ENCODE peak calls at places on chromosome 9, in seven cellular contexts. One of them, this sample, is unnamed.
A peak's percentile ranks its signal among the peaks of the same experiment; 100 is the strongest.

GRCh38 chr9:21837501-21837900 is 35.1 kb downstream of the MTAP start:
- DNase-seq in lung microvascular endothelial cell: no peak
- DNase-seq in Kasumi-1: no peak
- DNase-seq in GOT3: no peak
- DNase-seq in heart right ventricle: no peak
- DNase-seq in left lung: no peak
- DNase-seq in central memory CD4-positive, alpha-beta T cell: no peak
- DNase-seq in this sample: peak; percentile 36

GRCh38 chr9:26321935-26322334 is 570.7 kb downstream of the CAAP1 start:
- DNase-seq in lung microvascular endothelial cell: no peak
- DNase-seq in Kasumi-1: no peak
- DNase-seq in GOT3: no peak
- DNase-seq in heart right ventricle: no peak
- DNase-seq in left lung: no peak
- DNase-seq in central memory CD4-positive, alpha-beta T cell: no peak
- DNase-seq in this sample: no peak

GRCh38 chr9:19662213-19662612 is 126.6 kb downstream of the SLC24A2 start:
- DNase-seq in lung microvascular endothelial cell: no peak
- DNase-seq in Kasumi-1: no peak
- DNase-seq in GOT3: no peak
- DNase-seq in heart right ventricle: no peak
- DNase-seq in left lung: no peak
- DNase-seq in central memory CD4-positive, alpha-beta T cell: no peak
- DNase-seq in this sample: no peak

GRCh38 chr9:97557606-97558095 is 56.2 kb downstream of the TMOD1 start:
- DNase-seq in lung microvascular endothelial cell: no peak
- DNase-seq in Kasumi-1: no peak
- DNase-seq in GOT3: no peak
- DNase-seq in heart right ventricle: peak; percentile 72
- DNase-seq in left lung: no peak
- DNase-seq in central memory CD4-positive, alpha-beta T cell: no peak
- DNase-seq in this sample: no peak

GRCh38 chr9:73839471-73839870 is 657.7 kb upstream of the RORB start:
- DNase-seq in lung microvascular endothelial cell: no peak
- DNase-seq in Kasumi-1: no peak
- DNase-seq in GOT3: no peak
- DNase-seq in heart right ventricle: no peak
- DNase-seq in left lung: no peak
- DNase-seq in central memory CD4-positive, alpha-beta T cell: no peak
- DNase-seq in this sample: no peak

GRCh38 chr9:100160021-100160420 is 61.0 kb downstream of the INVS start:
- DNase-seq in lung microvascular endothelial cell: no peak
- DNase-seq in Kasumi-1: no peak
- DNase-seq in GOT3: no peak
- DNase-seq in heart right ventricle: no peak
- DNase-seq in left lung: no peak
- DNase-seq in central memory CD4-positive, alpha-beta T cell: no peak
- DNase-seq in this sample: peak; percentile 84

GRCh38 chr9:94931725-94932124 is 205.2 kb downstream of the AOPEP start:
- DNase-seq in lung microvascular endothelial cell: no peak
- DNase-seq in Kasumi-1: no peak
- DNase-seq in GOT3: no peak
- DNase-seq in heart right ventricle: no peak
- DNase-seq in left lung: no peak
- DNase-seq in central memory CD4-positive, alpha-beta T cell: no peak
- DNase-seq in this sample: no peak

GRCh38 chr9:72022846-72023245 is 37.6 kb downstream of the C9orf57 start:
- DNase-seq in lung microvascular endothelial cell: peak; percentile 16
- DNase-seq in Kasumi-1: peak; percentile 67
- DNase-seq in GOT3: no peak
- DNase-seq in heart right ventricle: no peak
- DNase-seq in left lung: no peak
- DNase-seq in central memory CD4-positive, alpha-beta T cell: no peak
- DNase-seq in this sample: peak; percentile 93

GRCh38 chr9:89598926-89599325 is 5.9 kb upstream of the GADD45G start:
- DNase-seq in lung microvascular endothelial cell: no peak
- DNase-seq in Kasumi-1: no peak
- DNase-seq in GOT3: no peak
- DNase-seq in heart right ventricle: no peak
- DNase-seq in left lung: no peak
- DNase-seq in central memory CD4-positive, alpha-beta T cell: no peak
- DNase-seq in this sample: no peak

GRCh38 chr9:76456202-76456926 is 2.6 kb upstream of the GCNT1 start:
- DNase-seq in lung microvascular endothelial cell: peak; percentile 86
- DNase-seq in Kasumi-1: peak; percentile 98
- DNase-seq in GOT3: no peak
- DNase-seq in heart right ventricle: no peak
- DNase-seq in left lung: no peak
- DNase-seq in central memory CD4-positive, alpha-beta T cell: peak; percentile 49
- DNase-seq in this sample: peak; percentile 67

GRCh38 chr9:131045300-131046092 is 36.5 kb downstream of the LAMC3 start:
- DNase-seq in lung microvascular endothelial cell: peak; percentile 40
- DNase-seq in Kasumi-1: no peak
- DNase-seq in GOT3: no peak
- DNase-seq in heart right ventricle: no peak
- DNase-seq in left lung: peak; percentile 62
- DNase-seq in central memory CD4-positive, alpha-beta T cell: no peak
- DNase-seq in this sample: peak; percentile 43

GRCh38 chr9:131728961-131729360 is 10.9 kb downstream of the RAPGEF1 start:
- DNase-seq in lung microvascular endothelial cell: no peak
- DNase-seq in Kasumi-1: no peak
- DNase-seq in GOT3: no peak
- DNase-seq in heart right ventricle: no peak
- DNase-seq in left lung: no peak
- DNase-seq in central memory CD4-positive, alpha-beta T cell: peak; percentile 78
- DNase-seq in this sample: no peak

GRCh38 chr9:87587356-87587745 is 89.7 kb downstream of the DAPK1 start:
- DNase-seq in lung microvascular endothelial cell: no peak
- DNase-seq in Kasumi-1: no peak
- DNase-seq in GOT3: no peak
- DNase-seq in heart right ventricle: no peak
- DNase-seq in left lung: no peak
- DNase-seq in central memory CD4-positive, alpha-beta T cell: no peak
- DNase-seq in this sample: no peak

GRCh38 chr9:69891696-69892095 is 71.1 kb downstream of the CFAP95 start:
- DNase-seq in lung microvascular endothelial cell: no peak
- DNase-seq in Kasumi-1: no peak
- DNase-seq in GOT3: no peak
- DNase-seq in heart right ventricle: no peak
- DNase-seq in left lung: no peak
- DNase-seq in central memory CD4-positive, alpha-beta T cell: no peak
- DNase-seq in this sample: no peak

GRCh38 chr9:101027733-101028345 is 688 bp upstream of the PLPPR1 start:
- DNase-seq in lung microvascular endothelial cell: no peak
- DNase-seq in Kasumi-1: no peak
- DNase-seq in GOT3: no peak
- DNase-seq in heart right ventricle: no peak
- DNase-seq in left lung: no peak
- DNase-seq in central memory CD4-positive, alpha-beta T cell: no peak
- DNase-seq in this sample: no peak

GRCh38 chr9:137434498-137435380 is 6.4 kb downstream of the ENTPD8 start:
- DNase-seq in lung microvascular endothelial cell: no peak
- DNase-seq in Kasumi-1: no peak
- DNase-seq in GOT3: no peak
- DNase-seq in heart right ventricle: no peak
- DNase-seq in left lung: peak; percentile 78
- DNase-seq in central memory CD4-positive, alpha-beta T cell: no peak
- DNase-seq in this sample: no peak

GRCh38 chr9:72888943-72889342 is 63.9 kb downstream of the ALDH1A1 start:
- DNase-seq in lung microvascular endothelial cell: no peak
- DNase-seq in Kasumi-1: no peak
- DNase-seq in GOT3: no peak
- DNase-seq in heart right ventricle: no peak
- DNase-seq in left lung: no peak
- DNase-seq in central memory CD4-positive, alpha-beta T cell: no peak
- DNase-seq in this sample: no peak

GRCh38 chr9:122190597-122191381 is 31.1 kb downstream of the MORN5 start:
- DNase-seq in lung microvascular endothelial cell: peak; percentile 33
- DNase-seq in Kasumi-1: no peak
- DNase-seq in GOT3: no peak
- DNase-seq in heart right ventricle: no peak
- DNase-seq in left lung: no peak
- DNase-seq in central memory CD4-positive, alpha-beta T cell: no peak
- DNase-seq in this sample: no peak

GRCh38 chr9:100011062-100011681 is 87.6 kb downstream of the ERP44 start:
- DNase-seq in lung microvascular endothelial cell: peak; percentile 70
- DNase-seq in Kasumi-1: peak; percentile 81
- DNase-seq in GOT3: no peak
- DNase-seq in heart right ventricle: no peak
- DNase-seq in left lung: no peak
- DNase-seq in central memory CD4-positive, alpha-beta T cell: peak; percentile 28
- DNase-seq in this sample: peak; percentile 66

GRCh38 chr9:77291714-77292113 is 114.4 kb downstream of the VPS13A start:
- DNase-seq in lung microvascular endothelial cell: peak; percentile 64
- DNase-seq in Kasumi-1: peak; percentile 57
- DNase-seq in GOT3: no peak
- DNase-seq in heart right ventricle: no peak
- DNase-seq in left lung: no peak
- DNase-seq in central memory CD4-positive, alpha-beta T cell: no peak
- DNase-seq in this sample: peak; percentile 59

GRCh38 chr9:4986291-4986690 is 1.2 kb downstream of the JAK2 start:
- DNase-seq in lung microvascular endothelial cell: peak; percentile 19
- DNase-seq in Kasumi-1: no peak
- DNase-seq in GOT3: no peak
- DNase-seq in heart right ventricle: no peak
- DNase-seq in left lung: no peak
- DNase-seq in central memory CD4-positive, alpha-beta T cell: no peak
- DNase-seq in this sample: no peak

GRCh38 chr9:86867658-86868313 is 79.5 kb downstream of the GAS1 start:
- DNase-seq in lung microvascular endothelial cell: no peak
- DNase-seq in Kasumi-1: no peak
- DNase-seq in GOT3: no peak
- DNase-seq in heart right ventricle: no peak
- DNase-seq in left lung: no peak
- DNase-seq in central memory CD4-positive, alpha-beta T cell: no peak
- DNase-seq in this sample: no peak

GRCh38 chr9:134967547-134967930 is 49.8 kb upstream of the FCN1 start:
- DNase-seq in lung microvascular endothelial cell: no peak
- DNase-seq in Kasumi-1: no peak
- DNase-seq in GOT3: no peak
- DNase-seq in heart right ventricle: no peak
- DNase-seq in left lung: peak; percentile 57
- DNase-seq in central memory CD4-positive, alpha-beta T cell: no peak
- DNase-seq in this sample: peak; percentile 29

GRCh38 chr9:128863647-128864046 is 18.1 kb downstream of the KYAT1 start:
- DNase-seq in lung microvascular endothelial cell: peak; percentile 64
- DNase-seq in Kasumi-1: peak; percentile 51
- DNase-seq in GOT3: no peak
- DNase-seq in heart right ventricle: peak; percentile 65
- DNase-seq in left lung: peak; percentile 95
- DNase-seq in central memory CD4-positive, alpha-beta T cell: peak; percentile 74
- DNase-seq in this sample: peak; percentile 44

GRCh38 chr9:16150501-16150900 is 597.7 kb downstream of the CCDC171 start:
- DNase-seq in lung microvascular endothelial cell: no peak
- DNase-seq in Kasumi-1: no peak
- DNase-seq in GOT3: no peak
- DNase-seq in heart right ventricle: peak; percentile 58
- DNase-seq in left lung: no peak
- DNase-seq in central memory CD4-positive, alpha-beta T cell: no peak
- DNase-seq in this sample: no peak

GRCh38 chr9:89466451-89467277 is 31.2 kb downstream of the SEMA4D start:
- DNase-seq in lung microvascular endothelial cell: no peak
- DNase-seq in Kasumi-1: no peak
- DNase-seq in GOT3: no peak
- DNase-seq in heart right ventricle: no peak
- DNase-seq in left lung: no peak
- DNase-seq in central memory CD4-positive, alpha-beta T cell: no peak
- DNase-seq in this sample: no peak

GRCh38 chr9:121700831-121701419 is 49.5 kb downstream of the DAB2IP start:
- DNase-seq in lung microvascular endothelial cell: peak; percentile 34
- DNase-seq in Kasumi-1: no peak
- DNase-seq in GOT3: no peak
- DNase-seq in heart right ventricle: peak; percentile 53
- DNase-seq in left lung: no peak
- DNase-seq in central memory CD4-positive, alpha-beta T cell: no peak
- DNase-seq in this sample: peak; percentile 15

GRCh38 chr9:74499770-74500583 is 2.8 kb downstream of the RORB start:
- DNase-seq in lung microvascular endothelial cell: peak; percentile 0
- DNase-seq in Kasumi-1: no peak
- DNase-seq in GOT3: no peak
- DNase-seq in heart right ventricle: no peak
- DNase-seq in left lung: peak; percentile 63
- DNase-seq in central memory CD4-positive, alpha-beta T cell: no peak
- DNase-seq in this sample: peak; percentile 7

GRCh38 chr9:76216161-76216649 is 178.0 kb downstream of the RFK start:
- DNase-seq in lung microvascular endothelial cell: peak; percentile 93
- DNase-seq in Kasumi-1: peak; percentile 28
- DNase-seq in GOT3: no peak
- DNase-seq in heart right ventricle: no peak
- DNase-seq in left lung: no peak
- DNase-seq in central memory CD4-positive, alpha-beta T cell: no peak
- DNase-seq in this sample: peak; percentile 98

This sample was measured in iris pigment epithelial cell.